ENCODE peak calls at places on chromosome 21, in nine cellular contexts. I is LoVo; K is Peyer's patch; R is stimulated activated CD8-positive, alpha-beta memory T cell treated with anti-CD3 and anti-CD28 coated beads, Interleukin-15, amount 100 ng/mL, for 1 hour; V is SW 1271; J is RPMI7951; G is midbrain; W is SK-MEL-5; T is esophagus squamous epithelium. N is an unnamed sample.

GRCh38 chr21:14321042-14321441 is 61.9 kb downstream of the HSPA13 start:
- DNase-seq in R (no peak), K (no peak), G (no peak), J (peak), W (peak), T (no peak), I (no peak), V (no peak), N (no peak)

GRCh38 chr21:30083120-30083945 is 83.3 kb downstream of the CLDN17 start:
- DNase-seq in I (no peak), V (no peak), K (no peak), J (no peak), T (no peak), W (no peak), G (no peak), R (no peak), N (no peak)

GRCh38 chr21:32021319-32022027 is 148.7 kb downstream of the HUNK start:
- DNase-seq in G (peak), T (no peak), V (no peak), I (no peak), K (no peak), J (no peak), W (no peak), R (no peak), N (no peak)

GRCh38 chr21:20811702-20812101 is 186.5 kb upstream of the NCAM2 start:
- DNase-seq in R (no peak), K (no peak), G (peak), T (no peak), W (no peak), I (no peak), J (no peak), V (no peak), N (no peak)

GRCh38 chr21:25170681-25171080 is 436.6 kb downstream of the MRPL39 start:
- DNase-seq in V (no peak), T (no peak), J (peak), I (no peak), K (no peak), W (no peak), R (no peak), G (no peak), N (no peak)

GRCh38 chr21:44420416-44421205 is 34.7 kb upstream of the LRRC3 start:
- DNase-seq in J (no peak), G (no peak), T (no peak), V (no peak), I (no peak), K (no peak), R (no peak), W (no peak), N (no peak)

GRCh38 chr21:32364387-32364786 is 28.4 kb downstream of the URB1 start:
- DNase-seq in T (no peak), K (no peak), W (no peak), R (no peak), J (peak), G (peak), V (no peak), I (no peak), N (no peak)

GRCh38 chr21:45848352-45848751 is 133.2 kb upstream of the COL6A1 start:
- DNase-seq in K (no peak), V (no peak), R (no peak), T (no peak), W (no peak), I (no peak), J (no peak), G (no peak), N (no peak)

GRCh38 chr21:42032266-42032665 is 22.1 kb upstream of the ZBTB21 start:
- DNase-seq in W (no peak), V (no peak), I (no peak), K (no peak), G (no peak), J (no peak), T (no peak), R (no peak), N (no peak)

GRCh38 chr21:23223882-23224281 is 2225.7 kb downstream of the NCAM2 start:
- DNase-seq in I (no peak), W (no peak), J (no peak), T (no peak), G (no peak), K (no peak), R (no peak), V (no peak), N (no peak)

GRCh38 chr21:36456714-36457399 is 23.1 kb downstream of the CLDN14 start:
- DNase-seq in R (no peak), W (no peak), J (no peak), T (no peak), V (no peak), K (no peak), I (no peak), G (no peak), N (no peak)

GRCh38 chr21:18369115-18369514 is 34.5 kb downstream of the TMPRSS15 start:
- DNase-seq in G (peak), V (no peak), K (no peak), J (peak), I (peak), R (no peak), W (peak), T (no peak), N (no peak)

GRCh38 chr21:32186843-32187242 is 92.0 kb downstream of the MIS18A start:
- DNase-seq in J (no peak), W (no peak), I (no peak), K (no peak), R (no peak), T (no peak), V (no peak), G (no peak), N (no peak)

GRCh38 chr21:25385912-25386474 is 221.3 kb downstream of the MRPL39 start:
- DNase-seq in V (no peak), I (peak), W (peak), G (peak), R (no peak), J (peak), T (no peak), K (no peak), N (peak)

GRCh38 chr21:26554365-26554764 is 18.7 kb downstream of the CYYR1 start:
- DNase-seq in G (no peak), I (no peak), K (no peak), T (no peak), J (no peak), V (no peak), W (no peak), R (no peak), N (no peak)

GRCh38 chr21:44510109-44510507 is 29.9 kb downstream of the KRTAP10-1 start:
- DNase-seq in V (no peak), J (no peak), I (no peak), T (no peak), K (no peak), G (no peak), R (no peak), W (no peak), N (no peak)

GRCh38 chr21:37915516-37915915 is 741 bp downstream of the KCNJ6 start:
- DNase-seq in G (no peak), J (no peak), R (no peak), T (no peak), W (no peak), V (no peak), K (no peak), I (no peak), N (no peak)

GRCh38 chr21:36980280-36981048 is 14.0 kb upstream of the HLCS start:
- DNase-seq in G (no peak), I (peak), V (no peak), T (no peak), R (no peak), W (no peak), J (no peak), K (no peak), N (no peak)

GRCh38 chr21:16280731-16281130 is 550.9 kb downstream of the USP25 start:
- DNase-seq in I (no peak), T (no peak), W (peak), R (no peak), V (no peak), G (peak), J (no peak), K (no peak), N (no peak)

GRCh38 chr21:41366522-41367151 is 4.8 kb downstream of the MX2 start:
- DNase-seq in I (peak), T (no peak), R (no peak), K (peak), J (peak), G (no peak), W (no peak), V (no peak), N (peak)

GRCh38 chr21:14879458-14879857 is 185.3 kb downstream of the NRIP1 start:
- DNase-seq in T (no peak), K (no peak), R (no peak), J (no peak), V (no peak), W (no peak), G (no peak), I (no peak), N (no peak)

GRCh38 chr21:39010629-39011404 is 172.4 kb downstream of the PSMG1 start:
- DNase-seq in T (no peak), W (no peak), V (no peak), R (no peak), G (no peak), K (no peak), I (no peak), J (no peak), N (no peak)

N was measured in A549.